ENCODE peak calls at places on chromosomes 2 and 18, in six cellular contexts. One of them, this sample, is unnamed.

GRCh38 chr2:223943561-223944008 is 1.6 kb downstream of the WDFY1 start:
- DNase-seq in mesendoderm: no peak
- DNase-seq in mesenchymal stem cell: peak
- DNase-seq in H9: no peak
- DNase-seq in IMR-90: peak
- DNase-seq in H1: no peak
- DNase-seq in this sample: no peak

GRCh38 chr2:158969717-158970521 is 1.5 kb downstream of the TANC1 start:
- DNase-seq in H1: no peak
- DNase-seq in mesendoderm: peak
- DNase-seq in H9: peak
- DNase-seq in mesenchymal stem cell: peak
- DNase-seq in IMR-90: peak
- DNase-seq in this sample: peak

GRCh38 chr18:59272221-59272888 is 899 bp downstream of the RAX start:
- DNase-seq in mesendoderm: no peak
- DNase-seq in IMR-90: no peak
- DNase-seq in H9: no peak
- DNase-seq in H1: peak
- DNase-seq in mesenchymal stem cell: no peak
- DNase-seq in this sample: no peak

GRCh38 chr2:109428281-109428680 is 185.5 kb downstream of the SEPTIN10 start:
- DNase-seq in mesendoderm: no peak
- DNase-seq in IMR-90: no peak
- DNase-seq in H1: no peak
- DNase-seq in H9: no peak
- DNase-seq in mesenchymal stem cell: no peak
- DNase-seq in this sample: no peak

GRCh38 chr2:176534798-176535479 is 265.7 kb downstream of the MTX2 start:
- DNase-seq in mesendoderm: no peak
- DNase-seq in mesenchymal stem cell: no peak
- DNase-seq in IMR-90: no peak
- DNase-seq in H9: no peak
- DNase-seq in H1: no peak
- DNase-seq in this sample: no peak

GRCh38 chr18:52190630-52191029 is 149.4 kb upstream of the DCC start:
- DNase-seq in H9: no peak
- DNase-seq in mesenchymal stem cell: no peak
- DNase-seq in IMR-90: no peak
- DNase-seq in mesendoderm: no peak
- DNase-seq in H1: no peak
- DNase-seq in this sample: no peak

GRCh38 chr2:136025057-136025973 is 39.9 kb upstream of the DARS1 start:
- DNase-seq in mesenchymal stem cell: peak
- DNase-seq in H9: peak
- DNase-seq in mesendoderm: peak
- DNase-seq in H1: peak
- DNase-seq in IMR-90: peak
- DNase-seq in this sample: peak

GRCh38 chr2:68225119-68225632 is 27.2 kb downstream of the PPP3R1 start:
- DNase-seq in H9: peak
- DNase-seq in mesendoderm: peak
- DNase-seq in IMR-90: peak
- DNase-seq in H1: no peak
- DNase-seq in mesenchymal stem cell: peak
- DNase-seq in this sample: peak

GRCh38 chr2:44388877-44389276 is 27.1 kb downstream of the CAMKMT start:
- DNase-seq in IMR-90: no peak
- DNase-seq in mesenchymal stem cell: no peak
- DNase-seq in mesendoderm: no peak
- DNase-seq in H1: no peak
- DNase-seq in H9: no peak
- DNase-seq in this sample: no peak

DNA sequence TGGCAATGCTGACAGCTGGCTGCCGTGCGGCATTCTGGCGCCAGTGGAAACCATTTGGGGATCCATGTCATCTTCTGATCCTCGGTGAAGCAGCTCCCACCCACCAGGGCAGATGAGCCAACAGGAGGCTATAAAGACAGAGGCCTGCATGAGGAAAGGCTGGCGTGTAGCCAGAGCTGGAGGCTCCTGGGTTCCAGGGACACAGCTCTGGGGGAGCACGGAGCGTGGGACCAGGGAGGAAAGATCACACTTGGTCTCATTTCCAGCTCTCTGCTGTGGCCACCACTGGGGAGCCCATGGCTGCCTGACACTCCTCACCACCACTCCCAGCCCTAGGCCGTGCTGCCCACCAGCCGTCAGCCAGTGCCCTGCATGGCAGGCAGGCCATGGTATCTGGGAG is 145.8 kb downstream of the ZFP36L2 start:
- DNase-seq in IMR-90: no peak
- DNase-seq in H9: no peak
- DNase-seq in H1: no peak
- DNase-seq in mesendoderm: no peak
- DNase-seq in mesenchymal stem cell: no peak
- DNase-seq in this sample: no peak
- H2BK15ac ChIP-seq in IMR-90: peak
- H2BK15ac ChIP-seq in H9: no peak
- H2BK15ac ChIP-seq in H1: no peak
- H2BK15ac ChIP-seq in mesendoderm: no peak
- H2BK15ac ChIP-seq in mesenchymal stem cell: peak
- H2BK15ac ChIP-seq in this sample: peak

GRCh38 chr18:48730010-48730409 is 191.2 kb downstream of the CTIF start:
- DNase-seq in mesendoderm: no peak
- DNase-seq in IMR-90: no peak
- DNase-seq in H9: no peak
- DNase-seq in H1: no peak
- DNase-seq in mesenchymal stem cell: no peak
- DNase-seq in this sample: no peak
- H3K18ac ChIP-seq in mesendoderm: no peak
- H3K18ac ChIP-seq in IMR-90: no peak
- H3K18ac ChIP-seq in H9: no peak
- H3K18ac ChIP-seq in H1: no peak
- H3K18ac ChIP-seq in mesenchymal stem cell: no peak
- H3K18ac ChIP-seq in this sample: peak

GRCh38 chr2:237209885-237210284 is 124.2 kb downstream of the COPS8 start:
- DNase-seq in H9: no peak
- DNase-seq in mesenchymal stem cell: no peak
- DNase-seq in mesendoderm: no peak
- DNase-seq in IMR-90: no peak
- DNase-seq in H1: no peak
- DNase-seq in this sample: no peak

GRCh38 chr2:237210297-237210696 is 124.6 kb downstream of the COPS8 start:
- DNase-seq in H1: no peak
- DNase-seq in H9: no peak
- DNase-seq in mesendoderm: no peak
- DNase-seq in IMR-90: no peak
- DNase-seq in mesenchymal stem cell: no peak
- DNase-seq in this sample: no peak

GRCh38 chr2:237209046-237209375 is 123.3 kb downstream of the COPS8 start:
- DNase-seq in IMR-90: no peak
- DNase-seq in mesenchymal stem cell: no peak
- DNase-seq in H1: no peak
- DNase-seq in H9: no peak
- DNase-seq in mesendoderm: no peak
- DNase-seq in this sample: no peak

GRCh38 chr2:237207641-237208040 is 122.0 kb downstream of the COPS8 start:
- DNase-seq in H9: no peak
- DNase-seq in H1: no peak
- DNase-seq in IMR-90: peak
- DNase-seq in mesenchymal stem cell: peak
- DNase-seq in mesendoderm: no peak
- DNase-seq in this sample: no peak

GRCh38 chr2:237208373-237209045 is 122.8 kb downstream of the COPS8 start:
- DNase-seq in H9: no peak
- DNase-seq in mesenchymal stem cell: no peak
- DNase-seq in mesendoderm: no peak
- DNase-seq in IMR-90: peak
- DNase-seq in H1: no peak
- DNase-seq in this sample: no peak
- H2BK15ac ChIP-seq in H9: no peak
- H2BK15ac ChIP-seq in mesenchymal stem cell: no peak
- H2BK15ac ChIP-seq in mesendoderm: no peak
- H2BK15ac ChIP-seq in IMR-90: peak
- H2BK15ac ChIP-seq in H1: no peak
- H2BK15ac ChIP-seq in this sample: no peak

GRCh38 chr18:35345460-35345921 is 1.3 kb upstream of the ZNF24 start:
- DNase-seq in H1: no peak
- DNase-seq in mesendoderm: peak
- DNase-seq in H9: no peak
- DNase-seq in mesenchymal stem cell: no peak
- DNase-seq in IMR-90: no peak
- DNase-seq in this sample: no peak

GRCh38 chr18:35344736-35345459 is 678 bp upstream of the ZNF24 start:
- DNase-seq in IMR-90: no peak
- DNase-seq in H1: no peak
- DNase-seq in H9: no peak
- DNase-seq in mesendoderm: no peak
- DNase-seq in mesenchymal stem cell: peak
- DNase-seq in this sample: no peak

GRCh38 chr18:35345950-35346349 is 1.7 kb upstream of the ZNF24 start:
- DNase-seq in IMR-90: no peak
- DNase-seq in mesenchymal stem cell: no peak
- DNase-seq in H9: no peak
- DNase-seq in H1: no peak
- DNase-seq in mesendoderm: no peak
- DNase-seq in this sample: no peak

GRCh38 chr18:35343488-35343935 is 708 bp downstream of the ZNF24 start:
- DNase-seq in H1: no peak
- DNase-seq in IMR-90: no peak
- DNase-seq in H9: no peak
- DNase-seq in mesendoderm: no peak
- DNase-seq in mesenchymal stem cell: no peak
- DNase-seq in this sample: no peak

GRCh38 chr18:35343936-35344735 is at the start of gene ZNF24:
- DNase-seq in H1: peak
- DNase-seq in H9: peak
- DNase-seq in IMR-90: peak
- DNase-seq in mesendoderm: peak
- DNase-seq in mesenchymal stem cell: peak
- DNase-seq in this sample: peak
- H3K18ac ChIP-seq in H1: peak
- H3K18ac ChIP-seq in H9: peak
- H3K18ac ChIP-seq in IMR-90: peak
- H3K18ac ChIP-seq in mesendoderm: peak
- H3K18ac ChIP-seq in mesenchymal stem cell: peak
- H3K18ac ChIP-seq in this sample: peak